ENCODE peak calls at places on chromosomes 2 and 18, in six cellular contexts. P is AG10803, S is sigmoid colon, C is fibroblast of the aortic adventitia, U is fibroblast of villous mesenchyme, N is breast epithelium. I is an unnamed sample.

GRCh38 chr2:95372216-95372829 is 30.2 kb upstream of the FAHD2A start:
- DNase-seq in N (no peak), U (no peak), P (no peak), S (peak), C (no peak), I (no peak)

GRCh38 chr2:162113771-162114168 is 38.3 kb downstream of the GCG start:
- DNase-seq in S (no peak), U (peak), C (peak), N (no peak), P (peak), I (no peak)

GRCh38 chr2:46521215-46521683 is 41.9 kb downstream of the TMEM247 start:
- DNase-seq in P (peak), C (peak), S (peak), U (peak), N (peak), I (peak)

GRCh38 chr2:213238753-213239591 is 45.3 kb upstream of the SPAG16 start:
- DNase-seq in C (peak), N (no peak), P (peak), U (peak), S (no peak), I (peak)

GRCh38 chr2:46470114-46470628 is 9.2 kb upstream of the TMEM247 start:
- DNase-seq in C (no peak), S (no peak), P (no peak), N (no peak), U (no peak), I (no peak)

GRCh38 chr18:13335903-13336302 is 117.3 kb downstream of the LDLRAD4 start:
- DNase-seq in P (no peak), C (no peak), N (no peak), U (no peak), S (no peak), I (no peak)

GRCh38 chr2:54666131-54666637 is 57.3 kb upstream of the EML6 start:
- DNase-seq in N (peak), C (peak), U (peak), P (peak), S (peak), I (peak)

GRCh38 chr2:94872088-94872618 is 923 bp downstream of the TEKT4 start:
- DNase-seq in N (no peak), S (no peak), U (no peak), C (no peak), P (no peak), I (no peak)

GRCh38 chr2:119432882-119433522 is 1.3 kb downstream of the TMEM37 start:
- DNase-seq in U (no peak), C (no peak), N (no peak), P (no peak), S (no peak), I (no peak)

GRCh38 chr2:8481463-8482009 is 200.3 kb upstream of the ID2 start:
- DNase-seq in C (no peak), U (no peak), P (no peak), N (no peak), S (no peak), I (no peak)

GRCh38 chr2:117785740-117786139 is 28.8 kb upstream of the DDX18 start:
- DNase-seq in U (peak), P (peak), C (peak), N (no peak), S (no peak), I (peak)

GRCh38 chr2:239660390-239661228 is 259.8 kb upstream of the HDAC4 start:
- DNase-seq in S (peak), P (peak), N (no peak), U (no peak), C (no peak), I (no peak)

GRCh38 chr18:33844232-33844631 is 266.2 kb downstream of the ASXL3 start:
- DNase-seq in C (no peak), N (no peak), U (no peak), S (no peak), P (no peak), I (no peak)

GRCh38 chr2:69482471-69482870 is 45.2 kb upstream of the NFU1 start:
- DNase-seq in N (no peak), U (no peak), S (no peak), P (no peak), C (no peak), I (no peak)

GRCh38 chr18:37222383-37223378 is 342.9 kb downstream of the CELF4 start:
- DNase-seq in N (no peak), C (peak), U (no peak), P (peak), S (no peak), I (no peak)

GRCh38 chr18:25621144-25621543 is 269.2 kb upstream of the ZNF521 start:
- DNase-seq in N (no peak), C (no peak), S (no peak), P (no peak), U (no peak), I (no peak)

GRCh38 chr2:235098736-235099494 is 147.1 kb downstream of the SH3BP4 start:
- DNase-seq in S (no peak), U (peak), C (peak), N (no peak), P (peak), I (peak)

GRCh38 chr18:78906066-78906465 is 73.6 kb upstream of the SALL3 start:
- DNase-seq in S (no peak), N (no peak), P (no peak), C (no peak), U (no peak), I (no peak)

GRCh38 chr18:21991081-21991534 is 178.3 kb upstream of the GATA6 start:
- DNase-seq in C (peak), S (no peak), N (no peak), P (no peak), U (no peak), I (no peak)

GRCh38 chr2:231386446-231386845 is 9.1 kb upstream of the B3GNT7 start:
- DNase-seq in U (peak), S (no peak), N (no peak), C (peak), P (peak), I (peak)

GRCh38 chr2:236627193-236627592 is 57.6 kb downstream of the ACKR3 start:
- DNase-seq in N (no peak), U (no peak), S (peak), P (no peak), C (no peak), I (no peak)

GRCh38 chr18:54392621-54393023 is 34.9 kb downstream of the C18orf54 start:
- DNase-seq in S (no peak), N (no peak), C (peak), U (peak), P (peak), I (peak)

GRCh38 chr2:20482711-20483110 is 35.8 kb downstream of the RHOB start:
- DNase-seq in S (no peak), C (no peak), U (no peak), P (no peak), N (no peak), I (no peak)

GRCh38 chr2:196479350-196479749 is 160.2 kb upstream of the CCDC150 start:
- DNase-seq in U (peak), P (peak), N (no peak), S (no peak), C (peak), I (peak)

GRCh38 chr2:140696449-140696848 is 1434.4 kb downstream of the LRP1B start:
- DNase-seq in N (no peak), C (no peak), U (no peak), S (no peak), P (no peak), I (no peak)

GRCh38 chr2:105100064-105100840 is 62.4 kb downstream of the MRPS9 start:
- DNase-seq in C (no peak), S (no peak), N (no peak), P (no peak), U (no peak), I (no peak)

GRCh38 chr2:105102963-105103421 is 65.1 kb downstream of the MRPS9 start:
- DNase-seq in U (peak), C (peak), P (peak), S (no peak), N (no peak), I (peak)

GRCh38 chr2:105104208-105104731 is 66.4 kb downstream of the MRPS9 start:
- DNase-seq in P (peak), C (no peak), S (no peak), U (no peak), N (no peak), I (peak)

GRCh38 chr2:105102001-105102400 is 64.1 kb downstream of the MRPS9 start:
- DNase-seq in S (no peak), P (no peak), C (no peak), N (no peak), U (no peak), I (no peak)

DNA sequence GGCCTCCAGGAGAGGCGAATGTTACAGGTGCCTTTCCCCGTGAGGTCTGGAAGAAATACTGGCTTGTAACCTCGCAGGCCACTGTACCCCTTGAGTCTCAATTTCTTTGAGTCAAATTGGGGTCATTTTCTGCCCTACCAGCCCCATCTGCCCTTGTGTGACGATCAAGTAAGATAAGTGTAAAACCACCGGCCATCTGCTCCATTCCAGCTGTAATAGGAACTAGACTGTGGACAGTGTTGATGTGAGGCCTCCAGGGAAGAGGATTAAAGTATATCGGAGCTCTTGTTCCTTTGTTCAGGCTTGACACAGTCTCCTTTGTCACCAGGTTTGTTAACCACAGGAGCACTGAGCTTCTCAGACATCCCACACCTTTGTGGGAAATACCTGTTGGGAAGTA is 65.6 kb downstream of the MRPS9 start:
- DNase-seq in P (no peak), C (no peak), U (no peak), N (no peak), S (no peak), I (no peak)
- H3K4me3 ChIP-seq in P (no peak), C (no peak), U (no peak), N (no peak), S (no peak), I (no peak)

GRCh38 chr18:77754475-77755044 is 504.9 kb downstream of the GALR1 start:
- DNase-seq in N (no peak), C (no peak), P (no peak), S (no peak), U (no peak), I (no peak)

GRCh38 chr18:77749189-77749588 is 499.5 kb downstream of the GALR1 start:
- DNase-seq in C (no peak), U (no peak), P (no peak), S (no peak), N (no peak), I (no peak)
- TF ChIP-seq CTCF in C (no peak), U (no peak), P (peak), S (no peak), N (no peak), I (no peak)

GRCh38 chr2:70979626-70980025 is 1.2 kb downstream of the ANKRD53 start:
- DNase-seq in P (no peak), S (peak), N (peak), C (no peak), U (no peak), I (no peak)
- H3K4me3 ChIP-seq in P (no peak), S (no peak), N (no peak), C (no peak), U (no peak), I (no peak)

DNA sequence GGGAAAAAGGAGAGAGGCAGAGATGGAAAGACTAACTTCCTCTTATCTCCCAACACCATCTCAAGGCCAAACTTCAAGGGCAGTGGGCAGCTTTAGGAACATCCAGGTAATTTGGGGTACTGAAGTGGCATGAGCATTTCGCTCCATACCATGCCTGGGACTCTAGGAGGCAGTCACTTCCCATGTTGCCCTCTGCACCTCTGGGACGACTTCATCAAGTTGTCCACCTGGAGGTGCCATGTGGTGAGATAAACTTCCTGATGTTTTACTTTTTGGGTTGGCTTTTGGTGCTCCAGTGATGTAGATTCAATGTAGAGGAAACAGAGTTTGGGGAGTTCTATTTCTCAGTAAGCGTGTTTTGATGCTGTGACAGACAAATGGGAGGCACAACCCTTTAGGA is 56.3 kb upstream of the UPP2 start:
- DNase-seq in P (no peak), U (no peak), S (no peak), N (no peak), C (no peak), I (no peak)
- TF ChIP-seq CTCF in P (no peak), U (no peak), S (no peak), N (no peak), C (no peak), I (no peak)

I was measured in AG09309.